ENCODE peak calls at places on chromosome 5, in six cellular contexts. L is adrenal gland; M is MCF 10A; N is stimulated activated CD4-positive, alpha-beta T cell treated with anti-CD3 and anti-CD28 coated beads, TNF-alpha, amount 100 ng/mL, for 24 hours; U is dermis blood vessel endothelial cell; J is hypothalamus. G is an unnamed sample.

GRCh38 chr5:144742376-144742775 is 571.7 kb downstream of the KCTD16 start:
- DNase-seq in L (no peak), M (no peak), N (no peak), U (no peak), J (no peak), G (no peak)

GRCh38 chr5:172984244-172984953 is 828 bp downstream of the ATP6V0E1 start:
- DNase-seq in L (peak; percentile 93), M (peak; percentile 96), N (peak; percentile 57), U (peak; percentile 92), J (peak; percentile 28), G (peak; percentile 45)

GRCh38 chr5:55593115-55593472 is 58.3 kb upstream of the PLPP1 start:
- DNase-seq in L (no peak), M (peak; percentile 79), N (no peak), U (no peak), J (no peak), G (no peak)

GRCh38 chr5:32165-32564 is 59.8 kb upstream of the PLEKHG4B start:
- DNase-seq in L (no peak), M (no peak), N (no peak), U (no peak), J (no peak), G (no peak)

GRCh38 chr5:157610990-157611389 is 35.4 kb upstream of the ADAM19 start:
- DNase-seq in L (no peak), M (no peak), N (no peak), U (no peak), J (no peak), G (no peak)

GRCh38 chr5:16593013-16593412 is 23.8 kb downstream of the RETREG1 start:
- DNase-seq in L (no peak), M (peak; percentile 34), N (no peak), U (no peak), J (peak; percentile 38), G (no peak)

GRCh38 chr5:178941361-178941760 is 363 bp downstream of the ZNF454 start:
- DNase-seq in L (peak; percentile 2), M (no peak), N (no peak), U (no peak), J (peak; percentile 43), G (no peak)

GRCh38 chr5:96120120-96120519 is 158.5 kb upstream of the ELL2 start:
- DNase-seq in L (no peak), M (no peak), N (no peak), U (peak; percentile 14), J (no peak), G (no peak)

GRCh38 chr5:41924872-41925554 is at the start of gene FBXO4:
- DNase-seq in L (peak; percentile 84), M (peak; percentile 69), N (peak; percentile 73), U (peak; percentile 91), J (peak; percentile 81), G (peak; percentile 61)

GRCh38 chr5:141941779-141942178 is 16.2 kb downstream of the PCDH12 start:
- DNase-seq in L (no peak), M (no peak), N (no peak), U (no peak), J (no peak), G (no peak)

GRCh38 chr5:773517-774264 is 10.8 kb downstream of the ZDHHC11B start:
- DNase-seq in L (no peak), M (no peak), N (no peak), U (no peak), J (no peak), G (no peak)

GRCh38 chr5:157168286-157168685 is 2.2 kb upstream of the GARIN3 start:
- DNase-seq in L (no peak), M (no peak), N (no peak), U (no peak), J (no peak), G (no peak)

GRCh38 chr5:169944115-169944514 is 36.2 kb downstream of the INSYN2B start:
- DNase-seq in L (no peak), M (peak; percentile 72), N (no peak), U (no peak), J (no peak), G (no peak)

GRCh38 chr5:159444441-159445082 is 114.3 kb upstream of the IL12B start:
- DNase-seq in L (no peak), M (peak; percentile 78), N (no peak), U (peak; percentile 28), J (no peak), G (peak; percentile 29)

GRCh38 chr5:100903036-100903887 is at the start of gene ST8SIA4:
- DNase-seq in L (peak; percentile 63), M (peak; percentile 79), N (peak; percentile 79), U (peak; percentile 84), J (peak; percentile 22), G (no peak)

GRCh38 chr5:137695651-137696428 is 40.0 kb downstream of the KLHL3 start:
- DNase-seq in L (no peak), M (no peak), N (no peak), U (peak; percentile 89), J (no peak), G (no peak)

GRCh38 chr5:143568105-143568504 is 164.6 kb upstream of the NR3C1 start:
- DNase-seq in L (no peak), M (no peak), N (no peak), U (no peak), J (no peak), G (no peak)

GRCh38 chr5:88683506-88684135 is 199.4 kb downstream of the MEF2C start:
- DNase-seq in L (no peak), M (no peak), N (no peak), U (no peak), J (peak; percentile 69), G (no peak)

GRCh38 chr5:109759304-109759703 is 69.6 kb downstream of the MAN2A1 start:
- DNase-seq in L (no peak), M (peak; percentile 27), N (no peak), U (peak; percentile 81), J (no peak), G (no peak)

GRCh38 chr5:150789943-150790611 is 11.5 kb downstream of the SMIM3 start:
- DNase-seq in L (peak; percentile 90), M (peak; percentile 100), N (peak; percentile 61), U (peak; percentile 90), J (no peak), G (peak; percentile 85)

GRCh38 chr5:136350339-136350738 is 15.0 kb downstream of the TRPC7 start:
- DNase-seq in L (no peak), M (no peak), N (no peak), U (peak; percentile 4), J (no peak), G (no peak)

GRCh38 chr5:145680744-145681143 is 154.4 kb downstream of the PRELID2 start:
- DNase-seq in L (no peak), M (no peak), N (no peak), U (no peak), J (no peak), G (no peak)

GRCh38 chr5:169716287-169716686 is 79.2 kb downstream of the DOCK2 start:
- DNase-seq in L (no peak), M (peak; percentile 73), N (no peak), U (peak; percentile 90), J (no peak), G (no peak)

GRCh38 chr5:160602744-160603143 is 181.1 kb downstream of the PTTG1 start:
- DNase-seq in L (no peak), M (no peak), N (no peak), U (no peak), J (no peak), G (no peak)